ENCODE peak calls at places on chromosome 11, in eight cellular contexts. One of them, this sample, is unnamed.

GRCh38 chr11:4539603-4540219 is 5.3 kb upstream of the OR52M1 start:
- DNase-seq in CD4-positive, alpha-beta T cell: peak
- DNase-seq in uterus: no peak
- DNase-seq in lung: peak
- DNase-seq in cardiac muscle cell: peak
- DNase-seq in astrocyte: no peak
- DNase-seq in heart left ventricle: peak
- DNase-seq in heart right ventricle: peak
- DNase-seq in this sample: peak

GRCh38 chr11:110092577-110093406 is at the start of gene ZC3H12C:
- DNase-seq in astrocyte: peak
- DNase-seq in heart left ventricle: peak
- DNase-seq in cardiac muscle cell: peak
- DNase-seq in heart right ventricle: peak
- DNase-seq in CD4-positive, alpha-beta T cell: no peak
- DNase-seq in lung: peak
- DNase-seq in uterus: peak
- DNase-seq in this sample: no peak

GRCh38 chr11:20097319-20098221 is 62.7 kb downstream of the DBX1 start:
- DNase-seq in uterus: peak
- DNase-seq in CD4-positive, alpha-beta T cell: no peak
- DNase-seq in astrocyte: peak
- DNase-seq in lung: no peak
- DNase-seq in heart right ventricle: no peak
- DNase-seq in cardiac muscle cell: peak
- DNase-seq in heart left ventricle: no peak
- DNase-seq in this sample: no peak

GRCh38 chr11:124086447-124086846 is 28.8 kb upstream of the VWA5A start:
- DNase-seq in heart left ventricle: no peak
- DNase-seq in lung: no peak
- DNase-seq in heart right ventricle: no peak
- DNase-seq in cardiac muscle cell: no peak
- DNase-seq in uterus: no peak
- DNase-seq in CD4-positive, alpha-beta T cell: no peak
- DNase-seq in astrocyte: no peak
- DNase-seq in this sample: no peak

GRCh38 chr11:47412152-47412746 is 3.9 kb downstream of the SLC39A13 start:
- DNase-seq in heart right ventricle: peak
- DNase-seq in cardiac muscle cell: peak
- DNase-seq in heart left ventricle: peak
- DNase-seq in CD4-positive, alpha-beta T cell: peak
- DNase-seq in astrocyte: no peak
- DNase-seq in lung: peak
- DNase-seq in uterus: no peak
- DNase-seq in this sample: peak

GRCh38 chr11:64742940-64743590 is 877 bp downstream of the RASGRP2 start:
- DNase-seq in heart right ventricle: peak
- DNase-seq in uterus: peak
- DNase-seq in astrocyte: no peak
- DNase-seq in CD4-positive, alpha-beta T cell: peak
- DNase-seq in heart left ventricle: peak
- DNase-seq in lung: peak
- DNase-seq in cardiac muscle cell: peak
- DNase-seq in this sample: peak

GRCh38 chr11:65066805-65067291 is 8.5 kb upstream of the NAALADL1 start:
- DNase-seq in CD4-positive, alpha-beta T cell: no peak
- DNase-seq in heart right ventricle: no peak
- DNase-seq in lung: no peak
- DNase-seq in heart left ventricle: no peak
- DNase-seq in cardiac muscle cell: no peak
- DNase-seq in astrocyte: no peak
- DNase-seq in uterus: no peak
- DNase-seq in this sample: no peak

GRCh38 chr11:3947084-3947483 is 91.6 kb downstream of the STIM1 start:
- DNase-seq in uterus: peak
- DNase-seq in heart right ventricle: no peak
- DNase-seq in astrocyte: peak
- DNase-seq in cardiac muscle cell: peak
- DNase-seq in CD4-positive, alpha-beta T cell: peak
- DNase-seq in heart left ventricle: peak
- DNase-seq in lung: no peak
- DNase-seq in this sample: peak

GRCh38 chr11:57680552-57680874 is 12.6 kb downstream of the ZDHHC5 start:
- DNase-seq in cardiac muscle cell: peak
- DNase-seq in heart right ventricle: no peak
- DNase-seq in CD4-positive, alpha-beta T cell: no peak
- DNase-seq in uterus: no peak
- DNase-seq in astrocyte: peak
- DNase-seq in heart left ventricle: no peak
- DNase-seq in lung: no peak
- DNase-seq in this sample: no peak

GRCh38 chr11:75534291-75535038 is 8.7 kb upstream of the GDPD5 start:
- DNase-seq in lung: no peak
- DNase-seq in CD4-positive, alpha-beta T cell: no peak
- DNase-seq in heart right ventricle: no peak
- DNase-seq in uterus: no peak
- DNase-seq in heart left ventricle: peak
- DNase-seq in cardiac muscle cell: no peak
- DNase-seq in astrocyte: no peak
- DNase-seq in this sample: no peak

GRCh38 chr11:16737860-16738197 is 618 bp upstream of the C11orf58 start:
- DNase-seq in heart left ventricle: no peak
- DNase-seq in heart right ventricle: no peak
- DNase-seq in CD4-positive, alpha-beta T cell: no peak
- DNase-seq in uterus: no peak
- DNase-seq in lung: no peak
- DNase-seq in astrocyte: no peak
- DNase-seq in cardiac muscle cell: peak
- DNase-seq in this sample: no peak
- H3K27ac ChIP-seq in heart left ventricle: peak
- H3K27ac ChIP-seq in heart right ventricle: peak
- H3K27ac ChIP-seq in CD4-positive, alpha-beta T cell: peak
- H3K27ac ChIP-seq in uterus: peak
- H3K27ac ChIP-seq in lung: peak
- H3K27ac ChIP-seq in astrocyte: peak
- H3K27ac ChIP-seq in cardiac muscle cell: peak
- H3K27ac ChIP-seq in this sample: peak

GRCh38 chr11:115776916-115777315 is 272.7 kb upstream of the CADM1 start:
- DNase-seq in uterus: no peak
- DNase-seq in heart left ventricle: peak
- DNase-seq in lung: no peak
- DNase-seq in cardiac muscle cell: no peak
- DNase-seq in heart right ventricle: peak
- DNase-seq in astrocyte: no peak
- DNase-seq in CD4-positive, alpha-beta T cell: no peak
- DNase-seq in this sample: no peak
- TF ChIP-seq CTCF in uterus: no peak
- TF ChIP-seq CTCF in heart left ventricle: no peak
- TF ChIP-seq CTCF in lung: no peak
- TF ChIP-seq CTCF in cardiac muscle cell: no peak
- TF ChIP-seq CTCF in heart right ventricle: no peak
- TF ChIP-seq CTCF in astrocyte: no peak
- TF ChIP-seq CTCF in CD4-positive, alpha-beta T cell: no peak
- TF ChIP-seq CTCF in this sample: no peak

GRCh38 chr11:114441921-114442320 is 2.7 kb downstream of the REXO2 start:
- DNase-seq in uterus: no peak
- DNase-seq in CD4-positive, alpha-beta T cell: no peak
- DNase-seq in lung: no peak
- DNase-seq in cardiac muscle cell: no peak
- DNase-seq in heart right ventricle: no peak
- DNase-seq in astrocyte: no peak
- DNase-seq in heart left ventricle: no peak
- DNase-seq in this sample: no peak
- H3K27ac ChIP-seq in uterus: peak
- H3K27ac ChIP-seq in CD4-positive, alpha-beta T cell: no peak
- H3K27ac ChIP-seq in lung: no peak
- H3K27ac ChIP-seq in cardiac muscle cell: no peak
- H3K27ac ChIP-seq in heart right ventricle: peak
- H3K27ac ChIP-seq in astrocyte: no peak
- H3K27ac ChIP-seq in heart left ventricle: no peak
- H3K27ac ChIP-seq in this sample: no peak

GRCh38 chr11:73178681-73179080 is 36.6 kb upstream of the FCHSD2 start:
- DNase-seq in astrocyte: no peak
- DNase-seq in lung: no peak
- DNase-seq in heart right ventricle: no peak
- DNase-seq in heart left ventricle: no peak
- DNase-seq in CD4-positive, alpha-beta T cell: no peak
- DNase-seq in cardiac muscle cell: no peak
- DNase-seq in uterus: no peak
- DNase-seq in this sample: no peak
- TF ChIP-seq CTCF in astrocyte: no peak
- TF ChIP-seq CTCF in lung: no peak
- TF ChIP-seq CTCF in heart right ventricle: no peak
- TF ChIP-seq CTCF in heart left ventricle: no peak
- TF ChIP-seq CTCF in CD4-positive, alpha-beta T cell: no peak
- TF ChIP-seq CTCF in cardiac muscle cell: no peak
- TF ChIP-seq CTCF in uterus: no peak
- TF ChIP-seq CTCF in this sample: no peak

GRCh38 chr11:126079640-126080205 is 17.1 kb upstream of the CDON start:
- DNase-seq in astrocyte: no peak
- DNase-seq in lung: no peak
- DNase-seq in heart left ventricle: no peak
- DNase-seq in uterus: no peak
- DNase-seq in cardiac muscle cell: no peak
- DNase-seq in heart right ventricle: no peak
- DNase-seq in CD4-positive, alpha-beta T cell: no peak
- DNase-seq in this sample: no peak
- H3K27ac ChIP-seq in astrocyte: no peak
- H3K27ac ChIP-seq in lung: no peak
- H3K27ac ChIP-seq in heart left ventricle: no peak
- H3K27ac ChIP-seq in uterus: peak
- H3K27ac ChIP-seq in cardiac muscle cell: peak
- H3K27ac ChIP-seq in heart right ventricle: no peak
- H3K27ac ChIP-seq in CD4-positive, alpha-beta T cell: no peak
- H3K27ac ChIP-seq in this sample: no peak

GRCh38 chr11:132942611-132943324 is 589.5 kb downstream of the OPCML start:
- DNase-seq in CD4-positive, alpha-beta T cell: no peak
- DNase-seq in cardiac muscle cell: no peak
- DNase-seq in astrocyte: no peak
- DNase-seq in uterus: no peak
- DNase-seq in heart right ventricle: no peak
- DNase-seq in lung: no peak
- DNase-seq in heart left ventricle: no peak
- DNase-seq in this sample: no peak
- TF ChIP-seq CTCF in CD4-positive, alpha-beta T cell: no peak
- TF ChIP-seq CTCF in cardiac muscle cell: no peak
- TF ChIP-seq CTCF in astrocyte: no peak
- TF ChIP-seq CTCF in uterus: no peak
- TF ChIP-seq CTCF in heart right ventricle: no peak
- TF ChIP-seq CTCF in lung: no peak
- TF ChIP-seq CTCF in heart left ventricle: no peak
- TF ChIP-seq CTCF in this sample: no peak

GRCh38 chr11:94792453-94792852 is 24.3 kb downstream of the AMOTL1 start:
- DNase-seq in lung: no peak
- DNase-seq in heart left ventricle: no peak
- DNase-seq in astrocyte: no peak
- DNase-seq in CD4-positive, alpha-beta T cell: no peak
- DNase-seq in uterus: no peak
- DNase-seq in cardiac muscle cell: no peak
- DNase-seq in heart right ventricle: no peak
- DNase-seq in this sample: no peak
- H3K27ac ChIP-seq in lung: no peak
- H3K27ac ChIP-seq in heart left ventricle: no peak
- H3K27ac ChIP-seq in astrocyte: peak
- H3K27ac ChIP-seq in CD4-positive, alpha-beta T cell: no peak
- H3K27ac ChIP-seq in uterus: no peak
- H3K27ac ChIP-seq in cardiac muscle cell: no peak
- H3K27ac ChIP-seq in heart right ventricle: no peak
- H3K27ac ChIP-seq in this sample: no peak

GRCh38 chr11:95680169-95680929 is 109.2 kb downstream of the FAM76B start:
- DNase-seq in uterus: no peak
- DNase-seq in astrocyte: peak
- DNase-seq in heart left ventricle: no peak
- DNase-seq in heart right ventricle: no peak
- DNase-seq in lung: no peak
- DNase-seq in cardiac muscle cell: peak
- DNase-seq in CD4-positive, alpha-beta T cell: no peak
- DNase-seq in this sample: no peak

GRCh38 chr11:95686265-95686664 is 103.3 kb downstream of the FAM76B start:
- DNase-seq in cardiac muscle cell: no peak
- DNase-seq in uterus: no peak
- DNase-seq in CD4-positive, alpha-beta T cell: no peak
- DNase-seq in heart left ventricle: no peak
- DNase-seq in lung: no peak
- DNase-seq in heart right ventricle: no peak
- DNase-seq in astrocyte: no peak
- DNase-seq in this sample: no peak

GRCh38 chr11:95684701-95685100 is 104.9 kb downstream of the FAM76B start:
- DNase-seq in CD4-positive, alpha-beta T cell: no peak
- DNase-seq in cardiac muscle cell: no peak
- DNase-seq in heart right ventricle: no peak
- DNase-seq in uterus: no peak
- DNase-seq in astrocyte: no peak
- DNase-seq in lung: no peak
- DNase-seq in heart left ventricle: no peak
- DNase-seq in this sample: no peak

GRCh38 chr11:95682552-95682951 is 107.0 kb downstream of the FAM76B start:
- DNase-seq in uterus: no peak
- DNase-seq in cardiac muscle cell: peak
- DNase-seq in lung: no peak
- DNase-seq in astrocyte: peak
- DNase-seq in heart left ventricle: no peak
- DNase-seq in heart right ventricle: no peak
- DNase-seq in CD4-positive, alpha-beta T cell: no peak
- DNase-seq in this sample: no peak

DNA sequence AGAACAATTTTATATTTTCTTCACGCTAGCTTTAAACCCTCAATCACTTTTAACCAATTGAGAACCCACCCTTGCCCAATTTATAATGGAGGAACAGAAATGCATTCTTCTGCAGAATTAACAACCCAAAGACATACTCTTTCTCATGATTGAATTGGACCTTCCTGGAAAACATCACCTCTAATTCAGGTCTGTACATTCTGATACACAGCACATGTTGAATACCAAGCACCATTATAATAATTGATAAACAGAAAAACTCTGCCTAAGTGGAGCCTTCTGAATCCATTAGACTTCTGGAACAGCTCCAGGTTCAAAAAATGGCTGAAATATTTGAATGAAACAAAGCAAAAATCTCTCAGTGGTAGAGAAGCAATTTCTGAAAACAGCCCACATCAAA is 105.4 kb downstream of the FAM76B start:
- DNase-seq in uterus: no peak
- DNase-seq in astrocyte: no peak
- DNase-seq in heart left ventricle: no peak
- DNase-seq in heart right ventricle: no peak
- DNase-seq in cardiac muscle cell: no peak
- DNase-seq in CD4-positive, alpha-beta T cell: no peak
- DNase-seq in lung: no peak
- DNase-seq in this sample: no peak
- TF ChIP-seq CTCF in uterus: no peak
- TF ChIP-seq CTCF in astrocyte: no peak
- TF ChIP-seq CTCF in heart left ventricle: no peak
- TF ChIP-seq CTCF in heart right ventricle: no peak
- TF ChIP-seq CTCF in cardiac muscle cell: no peak
- TF ChIP-seq CTCF in CD4-positive, alpha-beta T cell: no peak
- TF ChIP-seq CTCF in lung: no peak
- TF ChIP-seq CTCF in this sample: no peak